ENCODE peak calls at places on chromosomes 12 and 14, in ten cellular contexts. One of them, this sample, is unnamed.

GRCh38 chr12:117582135-117582784 is 220.8 kb upstream of the NOS1 start:
- DNase-seq in HEK293T: no peak
- DNase-seq in trophoblast cell: no peak
- DNase-seq in mucosa of gallbladder: no peak
- DNase-seq in CD8-positive, alpha-beta T cell: no peak
- DNase-seq in NCI-H2081 treated with DMSO at 0.1 percent for 48 hours: no peak
- DNase-seq in heart left ventricle: no peak
- DNase-seq in HT-29: no peak
- DNase-seq in HFFc6: no peak
- DNase-seq in Peyer's patch: no peak
- DNase-seq in this sample: no peak

GRCh38 chr12:12874014-12874413 is 17.3 kb upstream of the GPRC5A start:
- DNase-seq in HEK293T: no peak
- DNase-seq in trophoblast cell: no peak
- DNase-seq in mucosa of gallbladder: no peak
- DNase-seq in CD8-positive, alpha-beta T cell: no peak
- DNase-seq in NCI-H2081 treated with DMSO at 0.1 percent for 48 hours: no peak
- DNase-seq in heart left ventricle: no peak
- DNase-seq in HT-29: peak; percentile 43
- DNase-seq in HFFc6: no peak
- DNase-seq in Peyer's patch: no peak
- DNase-seq in this sample: no peak

GRCh38 chr14:20578325-20578724 is 9.5 kb downstream of the RNASE11 start:
- DNase-seq in HEK293T: no peak
- DNase-seq in trophoblast cell: no peak
- DNase-seq in mucosa of gallbladder: no peak
- DNase-seq in CD8-positive, alpha-beta T cell: no peak
- DNase-seq in NCI-H2081 treated with DMSO at 0.1 percent for 48 hours: no peak
- DNase-seq in heart left ventricle: no peak
- DNase-seq in HT-29: no peak
- DNase-seq in HFFc6: no peak
- DNase-seq in Peyer's patch: no peak
- DNase-seq in this sample: no peak

GRCh38 chr12:20272801-20273200 is 95.5 kb upstream of the PDE3A start:
- DNase-seq in HEK293T: no peak
- DNase-seq in trophoblast cell: no peak
- DNase-seq in mucosa of gallbladder: no peak
- DNase-seq in CD8-positive, alpha-beta T cell: no peak
- DNase-seq in NCI-H2081 treated with DMSO at 0.1 percent for 48 hours: no peak
- DNase-seq in heart left ventricle: no peak
- DNase-seq in HT-29: no peak
- DNase-seq in HFFc6: no peak
- DNase-seq in Peyer's patch: no peak
- DNase-seq in this sample: no peak

GRCh38 chr12:58393152-58393551 is 451.8 kb downstream of the ATP23 start:
- DNase-seq in HEK293T: no peak
- DNase-seq in trophoblast cell: peak; percentile 5
- DNase-seq in mucosa of gallbladder: no peak
- DNase-seq in CD8-positive, alpha-beta T cell: no peak
- DNase-seq in NCI-H2081 treated with DMSO at 0.1 percent for 48 hours: no peak
- DNase-seq in heart left ventricle: no peak
- DNase-seq in HT-29: no peak
- DNase-seq in HFFc6: peak; percentile 37
- DNase-seq in Peyer's patch: no peak
- DNase-seq in this sample: no peak

GRCh38 chr12:109192358-109192757 is 76.0 kb downstream of the ACACB start:
- DNase-seq in HEK293T: no peak
- DNase-seq in trophoblast cell: peak; percentile 37
- DNase-seq in mucosa of gallbladder: no peak
- DNase-seq in CD8-positive, alpha-beta T cell: no peak
- DNase-seq in NCI-H2081 treated with DMSO at 0.1 percent for 48 hours: no peak
- DNase-seq in heart left ventricle: no peak
- DNase-seq in HT-29: no peak
- DNase-seq in HFFc6: peak; percentile 60
- DNase-seq in Peyer's patch: no peak
- DNase-seq in this sample: no peak

GRCh38 chr12:91353266-91353665 is 170.6 kb upstream of the DCN start:
- DNase-seq in HEK293T: no peak
- DNase-seq in trophoblast cell: no peak
- DNase-seq in mucosa of gallbladder: no peak
- DNase-seq in CD8-positive, alpha-beta T cell: no peak
- DNase-seq in NCI-H2081 treated with DMSO at 0.1 percent for 48 hours: no peak
- DNase-seq in heart left ventricle: no peak
- DNase-seq in HT-29: no peak
- DNase-seq in HFFc6: no peak
- DNase-seq in Peyer's patch: no peak
- DNase-seq in this sample: no peak

GRCh38 chr14:103108749-103109207 is 14.3 kb downstream of the EXOC3L4 start:
- DNase-seq in HEK293T: no peak
- DNase-seq in trophoblast cell: peak; percentile 46
- DNase-seq in mucosa of gallbladder: no peak
- DNase-seq in CD8-positive, alpha-beta T cell: no peak
- DNase-seq in NCI-H2081 treated with DMSO at 0.1 percent for 48 hours: no peak
- DNase-seq in heart left ventricle: no peak
- DNase-seq in HT-29: no peak
- DNase-seq in HFFc6: no peak
- DNase-seq in Peyer's patch: no peak
- DNase-seq in this sample: no peak

GRCh38 chr12:116346751-116347150 is 69.3 kb upstream of the MED13L start:
- DNase-seq in HEK293T: no peak
- DNase-seq in trophoblast cell: no peak
- DNase-seq in mucosa of gallbladder: peak; percentile 45
- DNase-seq in CD8-positive, alpha-beta T cell: no peak
- DNase-seq in NCI-H2081 treated with DMSO at 0.1 percent for 48 hours: no peak
- DNase-seq in heart left ventricle: no peak
- DNase-seq in HT-29: no peak
- DNase-seq in HFFc6: peak; percentile 84
- DNase-seq in Peyer's patch: peak; percentile 42
- DNase-seq in this sample: no peak

GRCh38 chr12:132151145-132151765 is 7.0 kb downstream of the NOC4L start:
- DNase-seq in HEK293T: no peak
- DNase-seq in trophoblast cell: no peak
- DNase-seq in mucosa of gallbladder: no peak
- DNase-seq in CD8-positive, alpha-beta T cell: no peak
- DNase-seq in NCI-H2081 treated with DMSO at 0.1 percent for 48 hours: no peak
- DNase-seq in heart left ventricle: no peak
- DNase-seq in HT-29: no peak
- DNase-seq in HFFc6: no peak
- DNase-seq in Peyer's patch: no peak
- DNase-seq in this sample: no peak

GRCh38 chr12:108657130-108657745 is 23.5 kb upstream of the SELPLG start:
- DNase-seq in HEK293T: no peak
- DNase-seq in trophoblast cell: no peak
- DNase-seq in mucosa of gallbladder: peak; percentile 42
- DNase-seq in CD8-positive, alpha-beta T cell: no peak
- DNase-seq in NCI-H2081 treated with DMSO at 0.1 percent for 48 hours: no peak
- DNase-seq in heart left ventricle: no peak
- DNase-seq in HT-29: no peak
- DNase-seq in HFFc6: no peak
- DNase-seq in Peyer's patch: no peak
- DNase-seq in this sample: no peak

This sample was measured in HuH-7.